ENCODE peak calls at places on chromosome 1, in five cellular contexts. D is cardiac fibroblast, Q is heart left ventricle, B is omental fat pad, F is AG09309. C is an unnamed sample.

GRCh38 chr1:92571578-92571977 is 84.9 kb upstream of the GFI1 start:
- DNase-seq in F (no peak), Q (no peak), B (no peak), D (no peak), C (no peak)

GRCh38 chr1:85546748-85547147 is 33.8 kb upstream of the CCN1 start:
- DNase-seq in B (no peak), D (no peak), F (no peak), Q (no peak), C (no peak)

GRCh38 chr1:941027-941587 is 17.4 kb downstream of the SAMD11 start:
- DNase-seq in D (no peak), B (no peak), Q (no peak), F (no peak), C (no peak)

GRCh38 chr1:30305519-30305918 is 417.9 kb downstream of the MATN1 start:
- DNase-seq in B (no peak), F (no peak), D (no peak), Q (no peak), C (peak)

GRCh38 chr1:116330342-116330652 is 42.7 kb upstream of the ATP1A1 start:
- DNase-seq in D (no peak), Q (no peak), F (no peak), B (no peak), C (no peak)

GRCh38 chr1:212656730-212657129 is 42.9 kb downstream of the BATF3 start:
- DNase-seq in B (no peak), D (no peak), Q (no peak), F (no peak), C (no peak)

GRCh38 chr1:43563779-43564616 is 33.3 kb downstream of the PTPRF start:
- DNase-seq in Q (no peak), B (no peak), D (peak), F (no peak), C (no peak)

GRCh38 chr1:1630191-1630964 is 1.6 kb upstream of the MMP23B start:
- DNase-seq in B (no peak), F (no peak), D (peak), Q (peak), C (peak)

GRCh38 chr1:72000809-72001208 is 281.5 kb downstream of the NEGR1 start:
- DNase-seq in D (no peak), B (no peak), Q (no peak), F (no peak), C (no peak)

GRCh38 chr1:40305451-40305850 is 11.6 kb downstream of the COL9A2 start:
- DNase-seq in D (no peak), F (no peak), Q (no peak), B (no peak), C (no peak)

GRCh38 chr1:57157818-57158606 is 192.2 kb upstream of the C8B start:
- DNase-seq in F (no peak), B (no peak), D (no peak), Q (no peak), C (no peak)

GRCh38 chr1:161225534-161226319 is at the start of gene TOMM40L:
- DNase-seq in Q (peak), D (peak), F (peak), B (peak), C (peak)
- TF ChIP-seq CTCF in Q (peak), D (peak), F (peak), B (no peak), C (peak)

DNA sequence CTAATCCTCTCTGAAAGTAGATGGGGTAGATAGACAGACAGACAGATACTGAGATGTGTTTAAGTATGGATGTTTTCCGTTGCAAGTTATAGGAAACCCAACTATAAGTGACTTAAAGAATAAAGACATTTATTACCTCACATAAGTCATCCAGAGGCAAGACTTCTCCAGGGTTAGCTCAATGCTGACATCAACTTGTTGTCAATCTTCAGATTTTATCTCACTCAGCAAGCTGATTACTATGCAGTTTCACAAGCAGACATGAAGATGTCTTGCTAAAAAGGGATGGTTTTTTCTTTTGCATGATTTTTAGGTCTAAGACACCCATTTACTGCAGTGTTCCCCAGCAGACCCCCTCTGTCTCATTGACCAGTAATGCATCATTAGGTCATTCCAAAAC is 30.7 kb upstream of the ZNF362 start:
- DNase-seq in F (no peak), Q (no peak), D (no peak), B (no peak), C (no peak)
- TF ChIP-seq CTCF in F (no peak), Q (no peak), D (no peak), B (no peak), C (no peak)

GRCh38 chr1:33306561-33307493 is 14.1 kb downstream of the A3GALT2 start:
- DNase-seq in B (no peak), Q (peak), F (no peak), D (peak), C (no peak)

GRCh38 chr1:33310702-33311101 is 10.2 kb downstream of the A3GALT2 start:
- DNase-seq in D (no peak), B (no peak), F (no peak), Q (no peak), C (no peak)

GRCh38 chr1:33306061-33306460 is 14.8 kb downstream of the A3GALT2 start:
- DNase-seq in F (no peak), Q (no peak), D (no peak), B (no peak), C (no peak)

GRCh38 chr1:33305016-33305415 is 15.9 kb downstream of the A3GALT2 start:
- DNase-seq in Q (no peak), F (no peak), D (no peak), B (no peak), C (no peak)

GRCh38 chr1:33307494-33307864 is 13.4 kb downstream of the A3GALT2 start:
- DNase-seq in Q (no peak), B (no peak), D (no peak), F (no peak), C (no peak)
- TF ChIP-seq CTCF in Q (no peak), B (no peak), D (no peak), F (no peak), C (no peak)

GRCh38 chr1:36576118-36576517 is 93.4 kb upstream of the CSF3R start:
- DNase-seq in F (no peak), Q (peak), B (peak), D (peak), C (peak)
- TF ChIP-seq CTCF in F (peak), Q (peak), B (no peak), D (peak), C (peak)

GRCh38 chr1:3472088-3472850 is 17.8 kb downstream of the ARHGEF16 start:
- DNase-seq in B (no peak), Q (no peak), D (no peak), F (no peak), C (no peak)
- TF ChIP-seq CTCF in B (no peak), Q (peak), D (no peak), F (no peak), C (peak)

DNA sequence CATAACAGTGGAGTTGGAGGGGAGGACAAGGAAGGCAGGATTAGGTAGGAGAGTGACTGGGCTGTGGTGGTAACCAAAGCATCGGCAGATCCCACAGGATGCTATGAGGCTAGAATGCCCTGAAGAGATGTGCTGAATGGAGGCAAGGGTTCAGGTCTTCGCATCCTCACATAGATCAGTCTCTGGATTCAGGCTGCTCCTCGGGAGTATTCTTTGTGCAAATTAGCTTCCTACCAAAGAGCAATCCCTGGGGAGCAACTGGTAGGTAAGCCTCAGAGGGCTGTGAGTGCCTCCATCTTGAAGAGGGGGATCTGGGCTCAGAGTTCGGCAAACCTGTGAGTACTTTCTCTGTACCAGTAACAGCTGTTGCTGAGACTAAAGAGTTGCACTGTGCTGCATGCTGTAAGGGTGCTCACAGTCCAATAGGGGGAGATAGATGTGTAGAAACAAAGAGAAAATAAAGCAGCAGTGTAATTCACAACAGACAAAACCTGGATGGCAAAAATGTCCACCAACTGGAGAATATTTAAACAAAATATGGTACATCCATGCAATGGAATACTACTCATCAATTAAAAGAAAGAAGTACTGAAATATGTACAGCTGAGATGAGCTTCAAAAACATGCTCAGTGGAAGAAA is 322.4 kb upstream of the DEPDC1 start:
- DNase-seq in B (no peak), D (peak), Q (no peak), F (no peak), C (no peak)
- TF ChIP-seq CTCF in B (no peak), D (peak), Q (peak), F (no peak), C (peak)

GRCh38 chr1:226870323-226871046 is at the start of gene PSEN2:
- DNase-seq in Q (peak), F (no peak), D (peak), B (peak), C (peak)
- TF ChIP-seq CTCF in Q (peak), F (peak), D (no peak), B (no peak), C (peak)

GRCh38 chr1:179090522-179090921 is 8.7 kb downstream of the TOR3A start:
- DNase-seq in D (no peak), F (no peak), B (no peak), Q (peak), C (no peak)
- TF ChIP-seq CTCF in D (peak), F (peak), B (no peak), Q (no peak), C (peak)

GRCh38 chr1:50425376-50426107 is 2.3 kb upstream of the DMRTA2 start:
- DNase-seq in F (no peak), D (no peak), B (no peak), Q (no peak), C (no peak)
- TF ChIP-seq CTCF in F (peak), D (no peak), B (no peak), Q (no peak), C (peak)

DNA sequence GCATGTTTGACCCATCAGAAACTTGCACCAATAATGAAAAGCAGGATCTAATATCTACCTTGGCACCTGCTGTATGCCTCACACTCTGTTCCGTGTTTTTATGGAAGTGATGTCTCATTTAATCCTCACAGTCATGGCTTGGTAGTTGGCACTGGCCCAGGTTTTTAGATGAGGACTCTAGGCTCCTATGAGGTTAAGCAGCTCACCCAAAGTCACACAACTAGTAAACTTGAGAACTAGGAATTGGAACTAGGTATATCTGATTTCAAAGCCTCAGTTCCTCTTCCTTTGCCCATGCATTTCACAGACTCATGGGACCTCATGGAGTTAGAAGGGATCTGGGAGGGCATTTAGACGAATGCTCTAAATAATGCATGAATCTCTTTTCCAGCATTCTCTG is 21.3 kb upstream of the TARBP1 start:
- DNase-seq in D (peak), B (no peak), Q (no peak), F (no peak), C (no peak)
- TF ChIP-seq CTCF in D (no peak), B (no peak), Q (no peak), F (no peak), C (no peak)